ENCODE peak calls at places on chromosomes 11 and 22, in five cellular contexts. S, A, O, V and E are unnamed samples. For H3K4me1 and H3K36me3, the result is how much of the 10 kb centered on the place peaks cover.

GRCh38 chr22:49976439-49977175 is 16.0 kb downstream of the PIM3 start:
- DNase-seq in A (no peak), V (no peak), O (no peak), S (no peak), E (peak)

GRCh38 chr11:93843906-93844305 is 6.5 kb downstream of the VSTM5 start:
- DNase-seq in V (no peak), O (no peak), A (no peak), S (no peak), E (no peak)

GRCh38 chr11:5004429-5005274 is 10.0 kb downstream of the OR51L1 start:
- DNase-seq in V (no peak), O (peak), S (no peak), A (peak), E (no peak)

GRCh38 chr11:112582366-112582765 is 321.7 kb upstream of the PLET1 start:
- DNase-seq in O (no peak), A (no peak), S (no peak), V (no peak), E (no peak)

GRCh38 chr11:123561046-123561781 is 93.2 kb downstream of the SCN3B start:
- DNase-seq in O (peak), A (peak), V (peak), S (no peak), E (no peak)

GRCh38 chr11:118410055-118410745 is 8.8 kb downstream of the ATP5MG start:
- DNase-seq in V (no peak), S (no peak), O (no peak), A (no peak), E (no peak)

GRCh38 chr11:119684361-119685072 is 44.5 kb downstream of the NECTIN1 start:
- DNase-seq in S (no peak), V (peak), A (no peak), O (peak), E (no peak)

GRCh38 chr11:112134473-112134872 is 29.4 kb downstream of the IL18 start:
- DNase-seq in A (no peak), S (no peak), O (no peak), V (no peak), E (no peak)

GRCh38 chr11:118607401-118608267 is at the start of gene PHLDB1:
- DNase-seq in O (peak), V (peak), S (peak), A (peak), E (no peak)

GRCh38 chr22:48167238-48167637 is 1404.8 kb downstream of the TBC1D22A start:
- DNase-seq in O (no peak), S (no peak), V (no peak), A (no peak), E (no peak)

GRCh38 chr22:45309422-45310227 is at the start of gene FAM118A:
- DNase-seq in S (peak), O (peak), V (peak), A (peak), E (peak)

GRCh38 chr11:82536706-82537105 is 197.0 kb downstream of the FAM181B start:
- DNase-seq in S (no peak), V (no peak), A (no peak), O (no peak), E (no peak)

GRCh38 chr11:130032931-130033330 is 30.3 kb upstream of the PRDM10 start:
- DNase-seq in O (no peak), A (no peak), V (no peak), S (no peak), E (no peak)

GRCh38 chr22:27011717-27012116 is 354.3 kb downstream of the MIAT start:
- DNase-seq in O (no peak), V (no peak), A (no peak), S (no peak), E (no peak)

GRCh38 chr11:5891216-5891800 is 1.7 kb upstream of the OR52E5 start:
- DNase-seq in O (peak), V (no peak), A (no peak), S (no peak), E (no peak)

GRCh38 chr11:7604331-7604973 is 68.8 kb downstream of the CYB5R2 start:
- DNase-seq in V (no peak), O (no peak), S (no peak), A (no peak), E (no peak)

GRCh38 chr11:2412323-2412722 is 11.8 kb downstream of the TSSC4 start:
- DNase-seq in S (no peak), O (no peak), V (no peak), A (no peak), E (no peak)

GRCh38 chr11:11513438-11513837 is 108.4 kb downstream of the GALNT18 start:
- DNase-seq in O (peak), A (no peak), S (no peak), V (no peak), E (no peak)

GRCh38 chr22:41482319-41482935 is 13.5 kb downstream of the ACO2 start:
- DNase-seq in S (no peak), V (no peak), O (peak), A (no peak), E (no peak)

GRCh38 chr22:38190581-38190980 is 9.0 kb upstream of the PLA2G6 start:
- DNase-seq in S (no peak), V (no peak), A (no peak), O (no peak), E (no peak)

GRCh38 chr22:37782340-37783168 is 25.2 kb upstream of the GCAT start:
- DNase-seq in O (peak), S (no peak), V (peak), A (no peak), E (no peak)

GRCh38 chr11:37108436-37109204 is 510.6 kb upstream of the RAG2 start:
- DNase-seq in A (no peak), S (no peak), O (no peak), V (no peak), E (no peak)

GRCh38 chr22:32957093-32957835 is 100.9 kb downstream of the SYN3 start:
- DNase-seq in S (no peak), A (no peak), V (no peak), O (no peak), E (no peak)

GRCh38 chr11:62614275-62614674 is 1.2 kb downstream of the ROM1 start:
- DNase-seq in A (no peak), O (peak), V (no peak), S (no peak), E (no peak)

GRCh38 chr22:31646186-31647019 is 15.6 kb downstream of the PISD start:
- DNase-seq in A (no peak), O (peak), V (peak), S (no peak), E (no peak)

GRCh38 chr11:43922295-43922648 is 20.2 kb upstream of the C11orf96 start:
- DNase-seq in V (no peak), S (no peak), A (no peak), O (no peak), E (no peak)

GRCh38 chr22:31122532-31123291 is at the start of gene INPP5J:
- DNase-seq in O (peak), A (peak), V (no peak), S (no peak), E (no peak)

GRCh38 chr11:46391578-46392420 is at the start of gene CHRM4:
- DNase-seq in O (peak), A (no peak), S (no peak), V (peak), E (no peak)

GRCh38 chr11:11640152-11640551 is 18.3 kb upstream of the GALNT18 start:
- DNase-seq in O (no peak), V (no peak), A (no peak), S (no peak), E (no peak)

GRCh38 chr11:83037877-83038276 is 33.8 kb downstream of the RAB30 start:
- DNase-seq in V (no peak), S (no peak), O (peak), A (no peak), E (no peak)

GRCh38 chr22:36775589-36775965 is 342 bp downstream of the IFT27 start:
- DNase-seq in O (peak), A (peak), S (peak), V (no peak), E (no peak)

DNA sequence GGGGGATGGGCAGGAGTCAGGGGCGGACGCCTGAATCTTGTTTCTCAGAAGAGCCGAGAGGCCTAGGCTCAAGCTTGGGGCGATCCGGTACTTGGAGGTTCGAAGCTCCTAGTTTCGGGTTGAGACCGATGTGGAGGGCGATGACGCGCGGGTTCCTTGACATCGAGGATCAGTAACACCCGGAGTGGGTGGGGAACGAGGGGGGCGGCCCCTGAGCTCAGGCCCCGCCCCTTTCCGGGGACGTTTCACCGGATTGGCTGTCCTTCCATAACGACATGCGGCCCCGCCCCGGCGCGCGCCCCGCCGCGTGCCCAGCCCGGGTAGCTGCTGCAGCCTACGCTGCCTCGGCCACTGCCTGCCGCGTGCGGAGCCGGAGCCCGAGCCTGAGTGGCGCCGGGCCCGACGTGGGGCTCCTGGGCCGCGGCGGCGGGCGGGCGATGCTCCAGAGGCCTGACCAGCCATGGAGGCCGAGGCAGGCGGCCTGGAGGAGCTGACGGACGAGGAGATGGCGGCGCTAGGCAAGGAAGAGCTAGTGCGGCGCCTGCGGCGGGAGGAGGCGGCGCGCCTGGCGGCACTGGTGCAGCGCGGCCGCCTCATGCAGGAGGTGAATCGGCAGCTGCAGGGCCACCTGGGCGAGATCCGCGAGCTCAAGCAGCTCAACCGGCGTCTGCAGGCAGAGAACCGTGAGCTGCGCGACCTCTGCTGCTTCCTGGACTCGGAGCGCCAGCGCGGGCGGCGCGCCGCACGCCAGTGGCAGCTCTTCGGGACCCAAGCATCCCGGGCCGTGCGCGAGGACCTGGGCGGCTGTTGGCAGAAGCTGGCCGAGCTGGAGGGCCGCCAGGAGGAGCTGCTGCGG is at the start of gene CCDC85B:
- DNase-seq in V (peak), O (peak), A (peak), S (peak), E (peak)
- H3K4me1 ChIP-seq in V (half or more), O (half or more), A (under half), S (half or more), E (under half)

DNA sequence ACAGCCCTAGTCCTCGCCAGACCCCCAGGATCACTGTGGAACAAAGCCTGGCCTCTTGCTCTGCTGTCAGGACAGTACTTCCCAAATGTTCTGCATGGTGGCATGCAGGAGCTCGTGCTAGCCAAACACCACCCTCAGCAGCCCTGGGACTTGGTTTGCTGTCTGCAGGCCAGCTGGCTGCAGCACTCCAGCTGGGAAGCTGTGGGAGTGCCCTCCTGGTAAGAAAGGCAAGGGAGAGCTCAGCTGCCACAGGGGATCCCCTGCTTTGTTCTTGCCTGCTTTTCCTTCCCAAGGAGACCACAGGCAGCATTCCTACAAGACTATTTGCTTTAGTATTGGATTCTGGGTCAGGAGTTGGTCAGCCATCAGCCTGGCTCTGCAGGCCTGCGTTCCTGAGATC is 27.9 kb downstream of the TCIRG1 start:
- DNase-seq in A (no peak), S (no peak), V (no peak), O (no peak), E (no peak)
- H3K36me3 ChIP-seq in A (under half), S (under half), V (half or more), O (under half), E (under half)

GRCh38 chr22:22216450-22216959 is 28.1 kb upstream of the VPREB1 start:
- DNase-seq in S (no peak), V (peak), A (no peak), O (no peak), E (no peak)

GRCh38 chr22:22219140-22219996 is 25.2 kb upstream of the VPREB1 start:
- DNase-seq in V (no peak), S (no peak), O (no peak), A (no peak), E (no peak)

GRCh38 chr22:22215659-22216449 is 28.7 kb upstream of the VPREB1 start:
- DNase-seq in A (no peak), O (no peak), V (peak), S (no peak), E (no peak)

GRCh38 chr22:22214819-22215329 is 29.7 kb upstream of the VPREB1 start:
- DNase-seq in O (no peak), A (no peak), S (no peak), V (peak), E (no peak)

GRCh38 chr22:22218302-22218701 is 26.3 kb upstream of the VPREB1 start:
- DNase-seq in V (no peak), S (no peak), A (no peak), O (no peak), E (no peak)
- H3K27ac ChIP-seq in V (no peak), S (no peak), A (no peak), O (no peak), E (no peak)

GRCh38 chr11:65417702-65418430 is 4.7 kb upstream of the NEAT1 start:
- DNase-seq in O (peak), S (peak), A (peak), V (no peak), E (no peak)

GRCh38 chr11:65414776-65415498 is 7.7 kb upstream of the NEAT1 start:
- DNase-seq in V (no peak), O (peak), S (no peak), A (no peak), E (no peak)

GRCh38 chr11:65416341-65417185 is 6.0 kb upstream of the NEAT1 start:
- DNase-seq in S (peak), A (peak), O (peak), V (peak), E (peak)

GRCh38 chr11:65417221-65417701 is 5.3 kb upstream of the NEAT1 start:
- DNase-seq in V (no peak), O (peak), A (peak), S (peak), E (no peak)

GRCh38 chr11:65415499-65416340 is 6.9 kb upstream of the NEAT1 start:
- DNase-seq in O (peak), A (no peak), S (no peak), V (no peak), E (no peak)
- H3K4me1 ChIP-seq in O (under half), A (half or more), S (half or more), V (under half), E (under half)

DNA sequence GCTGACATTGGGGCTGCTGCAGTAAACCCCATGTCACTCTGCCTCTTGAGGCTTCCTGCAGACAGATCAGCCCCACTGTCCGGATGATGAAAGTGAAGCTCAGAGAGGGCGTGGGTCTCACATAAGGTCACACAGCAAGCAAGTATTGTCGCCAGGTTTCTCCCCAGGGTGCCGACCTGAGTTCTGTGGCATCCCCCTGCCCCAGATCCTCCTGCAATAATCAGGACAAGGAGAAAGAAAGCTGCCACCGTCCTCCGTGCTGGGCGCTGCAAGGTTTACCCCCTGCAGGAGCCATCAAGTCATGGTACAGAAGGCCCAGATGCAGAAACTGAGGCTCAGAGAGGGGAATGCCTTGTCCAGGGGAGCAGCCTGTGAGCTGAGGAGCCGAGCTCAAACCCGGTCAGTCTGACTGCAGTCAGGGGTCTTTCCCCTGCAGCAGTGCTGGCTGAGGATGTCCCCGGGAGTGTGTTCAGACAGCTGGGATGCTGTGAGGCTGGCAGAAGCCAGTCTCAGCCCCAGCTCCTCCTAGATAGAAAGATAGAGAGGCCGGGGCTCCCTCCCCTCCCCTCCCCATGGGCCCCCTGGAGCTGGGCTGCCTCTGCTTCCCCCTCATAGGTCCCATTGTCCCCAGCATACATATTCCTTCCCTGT is 13.2 kb downstream of the EMID1 start:
- DNase-seq in V (no peak), O (no peak), A (no peak), S (no peak), E (no peak)
- H3K36me3 ChIP-seq in V (under half), O (under half), A (under half), S (under half), E (under half)

DNA sequence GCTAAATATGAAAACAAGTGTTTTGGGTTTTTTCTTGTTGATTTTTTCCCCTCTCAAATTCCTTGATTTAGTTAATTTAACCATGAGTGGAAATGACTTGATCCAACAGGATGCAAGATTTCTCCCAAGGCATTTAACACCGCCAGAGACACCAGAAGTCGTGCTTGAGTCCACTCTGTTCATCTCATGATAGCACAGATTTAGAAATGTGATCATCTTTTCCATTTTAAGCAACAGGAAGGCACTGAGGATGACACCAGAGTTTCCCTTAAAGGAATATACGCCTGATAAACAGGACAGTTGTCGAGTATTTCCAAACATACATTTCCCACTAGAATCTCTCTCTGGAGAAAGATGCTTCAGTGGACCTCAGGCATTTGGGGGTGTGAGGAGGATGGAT is 318.7 kb downstream of the CADM1 start:
- DNase-seq in S (no peak), A (no peak), V (no peak), O (no peak), E (no peak)
- H3K27ac ChIP-seq in S (no peak), A (no peak), V (no peak), O (no peak), E (no peak)

GRCh38 chr22:40381461-40381860 is 11.1 kb downstream of the SGSM3 start:
- DNase-seq in V (no peak), A (no peak), O (no peak), S (no peak), E (no peak)

GRCh38 chr22:40387758-40388157 is 17.4 kb downstream of the SGSM3 start:
- DNase-seq in A (peak), S (no peak), O (no peak), V (no peak), E (no peak)

GRCh38 chr22:40388231-40388630 is 17.8 kb downstream of the SGSM3 start:
- DNase-seq in S (no peak), A (no peak), O (no peak), V (no peak), E (no peak)

GRCh38 chr22:40385041-40385782 is 14.8 kb downstream of the SGSM3 start:
- DNase-seq in A (no peak), S (peak), V (no peak), O (no peak), E (no peak)

DNA sequence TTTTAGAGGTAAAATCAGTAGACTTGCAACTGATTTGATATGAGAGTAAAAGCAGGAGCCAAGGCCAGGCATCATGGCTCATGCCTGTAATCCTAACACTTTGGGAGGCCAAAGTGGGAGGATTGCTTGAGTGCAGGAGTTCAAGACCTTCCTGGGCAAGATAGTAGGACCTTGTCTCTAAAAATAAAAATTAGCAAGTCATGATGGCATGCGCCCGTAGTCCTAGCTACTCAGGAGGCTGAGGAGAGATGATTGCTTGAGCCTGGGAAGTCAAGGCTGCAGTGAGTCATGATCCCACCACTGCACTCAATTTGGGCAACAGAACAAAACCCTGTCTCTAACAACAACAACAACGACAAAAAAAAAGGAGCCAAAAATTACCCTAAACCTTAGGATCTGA is 13.5 kb downstream of the SGSM3 start:
- DNase-seq in O (peak), A (no peak), S (no peak), V (peak), E (no peak)
- H3K4me1 ChIP-seq in O (under half), A (half or more), S (under half), V (under half), E (under half)

DNA sequence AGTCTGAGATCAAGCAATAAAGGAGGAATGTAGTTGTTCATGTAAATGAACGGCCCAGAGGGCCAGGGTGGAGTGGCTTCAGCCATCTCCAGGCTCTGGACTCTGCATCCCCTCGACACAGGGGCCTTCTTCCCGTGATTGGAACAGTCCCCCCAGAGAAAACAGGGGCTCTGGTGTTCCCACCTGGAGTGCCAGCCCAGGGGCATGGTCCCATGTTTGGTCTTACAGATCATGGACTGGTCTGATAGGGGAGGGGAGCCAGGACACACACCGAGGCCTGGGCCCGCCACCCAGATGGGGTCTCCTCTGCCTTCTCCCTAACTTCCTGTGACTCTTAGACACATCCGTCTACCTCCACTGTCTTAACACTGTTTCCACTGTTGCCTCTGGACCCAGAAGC is 38.5 kb upstream of the CTTN start:
- DNase-seq in A (no peak), V (peak), O (no peak), S (no peak), E (no peak)
- H3K36me3 ChIP-seq in A (under half), V (half or more), O (under half), S (half or more), E (under half)